ENCODE peak calls at places on chromosomes 7 and 10, in six cellular contexts. One of them, this sample, is unnamed. For H3K4me1, the result is how much of the 10 kb centered on the place peaks cover.

GRCh38 chr10:93406367-93407145 is 75.6 kb downstream of the MYOF start:
- DNase-seq in Panc1: no peak
- DNase-seq in psoas muscle: no peak
- DNase-seq in cardiac muscle cell: peak
- DNase-seq in MM.1S: no peak
- DNase-seq in Peyer's patch: no peak
- DNase-seq in this sample: no peak

GRCh38 chr7:22248111-22248809 is 108.7 kb downstream of the RAPGEF5 start:
- DNase-seq in Panc1: no peak
- DNase-seq in psoas muscle: no peak
- DNase-seq in cardiac muscle cell: no peak
- DNase-seq in MM.1S: no peak
- DNase-seq in Peyer's patch: no peak
- DNase-seq in this sample: no peak

GRCh38 chr7:542935-543789 is 23.5 kb upstream of the PDGFA start:
- DNase-seq in Panc1: peak
- DNase-seq in psoas muscle: no peak
- DNase-seq in cardiac muscle cell: peak
- DNase-seq in MM.1S: no peak
- DNase-seq in Peyer's patch: no peak
- DNase-seq in this sample: no peak

GRCh38 chr7:117085769-117086463 is 132.6 kb downstream of the ST7 start:
- DNase-seq in Panc1: no peak
- DNase-seq in psoas muscle: no peak
- DNase-seq in cardiac muscle cell: peak
- DNase-seq in MM.1S: no peak
- DNase-seq in Peyer's patch: no peak
- DNase-seq in this sample: no peak

GRCh38 chr10:132443998-132444876 is 47.2 kb downstream of the PWWP2B start:
- DNase-seq in Panc1: no peak
- DNase-seq in psoas muscle: no peak
- DNase-seq in cardiac muscle cell: peak
- DNase-seq in MM.1S: no peak
- DNase-seq in Peyer's patch: peak
- DNase-seq in this sample: no peak

GRCh38 chr7:86667732-86668131 is 24.0 kb downstream of the GRM3 start:
- DNase-seq in Panc1: no peak
- DNase-seq in psoas muscle: no peak
- DNase-seq in cardiac muscle cell: no peak
- DNase-seq in MM.1S: peak
- DNase-seq in Peyer's patch: no peak
- DNase-seq in this sample: no peak

GRCh38 chr10:99532687-99533495 is at the start of gene NKX2-3:
- DNase-seq in Panc1: no peak
- DNase-seq in psoas muscle: peak
- DNase-seq in cardiac muscle cell: peak
- DNase-seq in MM.1S: peak
- DNase-seq in Peyer's patch: peak
- DNase-seq in this sample: no peak

GRCh38 chr10:6164271-6165095 is 38.2 kb upstream of the PFKFB3 start:
- DNase-seq in Panc1: no peak
- DNase-seq in psoas muscle: no peak
- DNase-seq in cardiac muscle cell: peak
- DNase-seq in MM.1S: no peak
- DNase-seq in Peyer's patch: no peak
- DNase-seq in this sample: no peak

GRCh38 chr7:74002474-74003017 is 25.4 kb upstream of the ELN start:
- DNase-seq in Panc1: no peak
- DNase-seq in psoas muscle: peak
- DNase-seq in cardiac muscle cell: peak
- DNase-seq in MM.1S: peak
- DNase-seq in Peyer's patch: no peak
- DNase-seq in this sample: no peak

GRCh38 chr10:16986406-16987128 is 143.0 kb downstream of the CUBN start:
- DNase-seq in Panc1: no peak
- DNase-seq in psoas muscle: no peak
- DNase-seq in cardiac muscle cell: peak
- DNase-seq in MM.1S: no peak
- DNase-seq in Peyer's patch: no peak
- DNase-seq in this sample: no peak

GRCh38 chr7:157219154-157219553 is 80.4 kb downstream of the UBE3C start:
- DNase-seq in Panc1: no peak
- DNase-seq in psoas muscle: no peak
- DNase-seq in cardiac muscle cell: no peak
- DNase-seq in MM.1S: no peak
- DNase-seq in Peyer's patch: no peak
- DNase-seq in this sample: no peak

GRCh38 chr10:60208676-60209269 is 180.9 kb downstream of the ANK3 start:
- DNase-seq in Panc1: peak
- DNase-seq in psoas muscle: no peak
- DNase-seq in cardiac muscle cell: peak
- DNase-seq in MM.1S: peak
- DNase-seq in Peyer's patch: no peak
- DNase-seq in this sample: no peak

GRCh38 chr10:7813481-7813880 is 4.8 kb upstream of the TAF3 start:
- DNase-seq in Panc1: no peak
- DNase-seq in psoas muscle: no peak
- DNase-seq in cardiac muscle cell: no peak
- DNase-seq in MM.1S: peak
- DNase-seq in Peyer's patch: no peak
- DNase-seq in this sample: no peak

GRCh38 chr7:143434660-143435059 is 8.6 kb upstream of the TAS2R60 start:
- DNase-seq in Panc1: no peak
- DNase-seq in psoas muscle: peak
- DNase-seq in cardiac muscle cell: peak
- DNase-seq in MM.1S: no peak
- DNase-seq in Peyer's patch: no peak
- DNase-seq in this sample: no peak

GRCh38 chr10:17366705-17367104 is 87.7 kb downstream of the ST8SIA6 start:
- DNase-seq in Panc1: no peak
- DNase-seq in psoas muscle: no peak
- DNase-seq in cardiac muscle cell: no peak
- DNase-seq in MM.1S: no peak
- DNase-seq in Peyer's patch: no peak
- DNase-seq in this sample: no peak

GRCh38 chr7:20778063-20778721 is 8.5 kb downstream of the SP8 start:
- DNase-seq in Panc1: no peak
- DNase-seq in psoas muscle: no peak
- DNase-seq in cardiac muscle cell: peak
- DNase-seq in MM.1S: peak
- DNase-seq in Peyer's patch: peak
- DNase-seq in this sample: no peak

GRCh38 chr7:41889040-41889439 is 186.2 kb upstream of the INHBA start:
- DNase-seq in Panc1: no peak
- DNase-seq in psoas muscle: no peak
- DNase-seq in cardiac muscle cell: no peak
- DNase-seq in MM.1S: no peak
- DNase-seq in Peyer's patch: no peak
- DNase-seq in this sample: no peak

GRCh38 chr10:49734676-49735075 is 27.4 kb downstream of the OGDHL start:
- DNase-seq in Panc1: no peak
- DNase-seq in psoas muscle: no peak
- DNase-seq in cardiac muscle cell: no peak
- DNase-seq in MM.1S: no peak
- DNase-seq in Peyer's patch: peak
- DNase-seq in this sample: no peak

GRCh38 chr7:2637505-2638223 is 5.9 kb downstream of the TTYH3 start:
- DNase-seq in Panc1: no peak
- DNase-seq in psoas muscle: peak
- DNase-seq in cardiac muscle cell: no peak
- DNase-seq in MM.1S: no peak
- DNase-seq in Peyer's patch: no peak
- DNase-seq in this sample: no peak

GRCh38 chr7:66631471-66631870 is 2.8 kb downstream of the KCTD7 start:
- DNase-seq in Panc1: no peak
- DNase-seq in psoas muscle: no peak
- DNase-seq in cardiac muscle cell: peak
- DNase-seq in MM.1S: peak
- DNase-seq in Peyer's patch: no peak
- DNase-seq in this sample: peak

GRCh38 chr10:103554488-103555320 is 61.2 kb downstream of the NEURL1 start:
- DNase-seq in Panc1: no peak
- DNase-seq in psoas muscle: peak
- DNase-seq in cardiac muscle cell: peak
- DNase-seq in MM.1S: peak
- DNase-seq in Peyer's patch: peak
- DNase-seq in this sample: no peak

GRCh38 chr7:17690030-17690429 is 250.3 kb downstream of the SNX13 start:
- DNase-seq in Panc1: no peak
- DNase-seq in psoas muscle: no peak
- DNase-seq in cardiac muscle cell: peak
- DNase-seq in MM.1S: peak
- DNase-seq in Peyer's patch: no peak
- DNase-seq in this sample: no peak

GRCh38 chr7:95470452-95470851 is 15.3 kb upstream of the ASB4 start:
- DNase-seq in Panc1: no peak
- DNase-seq in psoas muscle: no peak
- DNase-seq in cardiac muscle cell: peak
- DNase-seq in MM.1S: peak
- DNase-seq in Peyer's patch: no peak
- DNase-seq in this sample: no peak

GRCh38 chr7:114086491-114086905 is 167.7 kb upstream of the PPP1R3A start:
- DNase-seq in Panc1: no peak
- DNase-seq in psoas muscle: peak
- DNase-seq in cardiac muscle cell: no peak
- DNase-seq in MM.1S: peak
- DNase-seq in Peyer's patch: peak
- DNase-seq in this sample: peak

GRCh38 chr7:114088541-114088940 is 169.7 kb upstream of the PPP1R3A start:
- DNase-seq in Panc1: no peak
- DNase-seq in psoas muscle: no peak
- DNase-seq in cardiac muscle cell: no peak
- DNase-seq in MM.1S: no peak
- DNase-seq in Peyer's patch: no peak
- DNase-seq in this sample: no peak

GRCh38 chr7:114086906-114087651 is 168.3 kb upstream of the PPP1R3A start:
- DNase-seq in Panc1: no peak
- DNase-seq in psoas muscle: peak
- DNase-seq in cardiac muscle cell: peak
- DNase-seq in MM.1S: peak
- DNase-seq in Peyer's patch: peak
- DNase-seq in this sample: no peak

GRCh38 chr7:114085592-114086490 is 167.0 kb upstream of the PPP1R3A start:
- DNase-seq in Panc1: no peak
- DNase-seq in psoas muscle: peak
- DNase-seq in cardiac muscle cell: peak
- DNase-seq in MM.1S: peak
- DNase-seq in Peyer's patch: peak
- DNase-seq in this sample: no peak

DNA sequence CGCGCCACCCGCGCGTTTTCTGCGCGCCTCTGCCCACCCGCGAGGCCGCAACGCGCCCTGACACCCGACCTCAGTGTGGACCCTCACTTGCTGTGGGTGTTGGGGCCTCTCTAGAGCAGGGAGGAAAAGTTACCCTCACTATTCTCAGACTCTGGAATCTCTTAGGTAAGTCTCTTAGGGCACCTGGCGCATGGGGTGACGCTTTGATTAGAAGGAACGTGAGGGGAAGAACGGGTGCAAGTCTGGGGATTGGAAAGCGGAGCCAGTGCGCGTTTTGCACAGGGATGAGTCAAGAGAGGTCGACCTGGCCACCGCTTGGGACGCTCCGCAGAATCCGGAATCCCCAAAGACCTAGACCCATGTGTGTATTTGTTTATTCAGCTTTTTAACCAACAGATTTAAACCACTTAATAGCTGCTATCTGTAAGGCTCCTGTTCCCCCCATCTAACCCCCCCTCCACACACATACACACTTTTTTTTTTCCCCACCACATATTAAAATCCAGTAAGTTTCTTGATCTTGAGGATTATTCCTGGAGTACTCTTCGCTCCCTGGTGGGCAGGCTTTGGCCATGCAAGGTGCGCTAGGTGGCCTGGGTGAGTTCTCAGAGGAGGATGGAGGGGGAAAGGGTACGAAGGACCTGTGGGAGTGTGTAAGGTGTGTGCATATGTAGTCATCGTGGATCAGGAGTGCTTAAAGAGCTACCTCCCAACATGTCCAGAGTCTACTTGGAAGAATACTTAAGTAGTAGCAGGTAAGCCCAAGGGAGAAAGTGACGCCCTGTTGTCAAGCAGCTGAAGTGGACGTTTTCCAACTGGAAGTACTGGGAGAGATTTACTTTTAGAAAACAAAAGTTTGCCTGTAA is 169.1 kb upstream of the PPP1R3A start:
- DNase-seq in Panc1: no peak
- DNase-seq in psoas muscle: peak
- DNase-seq in cardiac muscle cell: no peak
- DNase-seq in MM.1S: peak
- DNase-seq in Peyer's patch: peak
- DNase-seq in this sample: no peak
- H3K4me3 ChIP-seq in Panc1: no peak
- H3K4me3 ChIP-seq in psoas muscle: peak
- H3K4me3 ChIP-seq in cardiac muscle cell: no peak
- H3K4me3 ChIP-seq in MM.1S: peak
- H3K4me3 ChIP-seq in Peyer's patch: peak
- H3K4me3 ChIP-seq in this sample: no peak

GRCh38 chr10:71264345-71265200 is 52.2 kb downstream of the UNC5B start:
- DNase-seq in Panc1: no peak
- DNase-seq in psoas muscle: no peak
- DNase-seq in cardiac muscle cell: no peak
- DNase-seq in MM.1S: no peak
- DNase-seq in Peyer's patch: no peak
- DNase-seq in this sample: no peak
- H3K4me1 ChIP-seq in Panc1: under half
- H3K4me1 ChIP-seq in psoas muscle: half or more
- H3K4me1 ChIP-seq in cardiac muscle cell: half or more
- H3K4me1 ChIP-seq in MM.1S: under half
- H3K4me1 ChIP-seq in Peyer's patch: under half
- H3K4me1 ChIP-seq in this sample: under half

GRCh38 chr7:121278120-121279021 is 50.4 kb upstream of the WNT16 start:
- DNase-seq in Panc1: no peak
- DNase-seq in psoas muscle: no peak
- DNase-seq in cardiac muscle cell: peak
- DNase-seq in MM.1S: peak
- DNase-seq in Peyer's patch: no peak
- DNase-seq in this sample: no peak
- H3K27ac ChIP-seq in Panc1: no peak
- H3K27ac ChIP-seq in psoas muscle: no peak
- H3K27ac ChIP-seq in cardiac muscle cell: no peak
- H3K27ac ChIP-seq in MM.1S: peak
- H3K27ac ChIP-seq in Peyer's patch: no peak
- H3K27ac ChIP-seq in this sample: no peak

GRCh38 chr7:139735912-139736595 is 41.7 kb downstream of the HIPK2 start:
- DNase-seq in Panc1: no peak
- DNase-seq in psoas muscle: no peak
- DNase-seq in cardiac muscle cell: no peak
- DNase-seq in MM.1S: no peak
- DNase-seq in Peyer's patch: no peak
- DNase-seq in this sample: no peak

GRCh38 chr7:139735466-139735865 is 42.3 kb downstream of the HIPK2 start:
- DNase-seq in Panc1: no peak
- DNase-seq in psoas muscle: no peak
- DNase-seq in cardiac muscle cell: no peak
- DNase-seq in MM.1S: no peak
- DNase-seq in Peyer's patch: no peak
- DNase-seq in this sample: no peak

GRCh38 chr7:139732471-139733167 is 45.2 kb downstream of the HIPK2 start:
- DNase-seq in Panc1: no peak
- DNase-seq in psoas muscle: no peak
- DNase-seq in cardiac muscle cell: no peak
- DNase-seq in MM.1S: no peak
- DNase-seq in Peyer's patch: no peak
- DNase-seq in this sample: no peak

GRCh38 chr7:139733751-139734150 is 44.0 kb downstream of the HIPK2 start:
- DNase-seq in Panc1: no peak
- DNase-seq in psoas muscle: no peak
- DNase-seq in cardiac muscle cell: peak
- DNase-seq in MM.1S: no peak
- DNase-seq in Peyer's patch: no peak
- DNase-seq in this sample: no peak

GRCh38 chr7:139734395-139734794 is 43.4 kb downstream of the HIPK2 start:
- DNase-seq in Panc1: peak
- DNase-seq in psoas muscle: peak
- DNase-seq in cardiac muscle cell: peak
- DNase-seq in MM.1S: no peak
- DNase-seq in Peyer's patch: no peak
- DNase-seq in this sample: no peak
- H3K4me3 ChIP-seq in Panc1: no peak
- H3K4me3 ChIP-seq in psoas muscle: no peak
- H3K4me3 ChIP-seq in cardiac muscle cell: no peak
- H3K4me3 ChIP-seq in MM.1S: no peak
- H3K4me3 ChIP-seq in Peyer's patch: no peak
- H3K4me3 ChIP-seq in this sample: no peak

This sample was measured in naive thymus-derived CD4-positive, alpha-beta T cell.